ENCODE peak calls at places on chromosomes 13 and 19, in six cellular contexts. X is IMR-90, W is dorsolateral prefrontal cortex, M is mucosa of descending colon, L is astrocyte of the spinal cord, E is heart left ventricle. A is an unnamed sample.

GRCh38 chr13:99256283-99256682 is 1.9 kb downstream of the GPR18 start:
- DNase-seq in L (no peak), W (no peak), M (no peak), E (no peak), X (no peak), A (no peak)

GRCh38 chr13:54658771-54659170 is 1630.2 kb downstream of the OLFM4 start:
- DNase-seq in W (no peak), M (no peak), L (no peak), X (no peak), E (no peak), A (no peak)

GRCh38 chr13:76709851-76710250 is 176.4 kb downstream of the KCTD12 start:
- DNase-seq in X (peak), E (no peak), W (no peak), L (no peak), M (no peak), A (no peak)

GRCh38 chr19:30566681-30567420 is 194.7 kb downstream of the ZNF536 start:
- DNase-seq in X (no peak), E (no peak), M (no peak), L (no peak), W (no peak), A (no peak)

GRCh38 chr13:87128006-87128405 is 543.2 kb upstream of the SLITRK5 start:
- DNase-seq in M (no peak), W (no peak), X (peak), L (no peak), E (no peak), A (peak)

GRCh38 chr19:10533656-10534386 is 9.9 kb upstream of the ATG4D start:
- DNase-seq in L (peak), W (no peak), E (no peak), X (peak), M (no peak), A (peak)

GRCh38 chr13:94192576-94192975 is 286.9 kb downstream of the DCT start:
- DNase-seq in X (peak), W (no peak), E (no peak), M (peak), L (peak), A (peak)

GRCh38 chr19:17031741-17032140 is 5.1 kb upstream of the CPAMD8 start:
- DNase-seq in X (no peak), E (no peak), L (no peak), M (no peak), W (no peak), A (no peak)

GRCh38 chr19:3683405-3683865 is 16.8 kb downstream of the PIP5K1C start:
- DNase-seq in W (no peak), E (peak), M (no peak), L (peak), X (no peak), A (peak)

GRCh38 chr19:6491802-6492592 is 10.1 kb downstream of the TUBB4A start:
- DNase-seq in W (peak), L (no peak), E (no peak), X (no peak), M (no peak), A (no peak)

GRCh38 chr19:33638167-33639033 is 16.6 kb downstream of the CHST8 start:
- DNase-seq in M (no peak), E (no peak), X (no peak), L (no peak), W (no peak), A (no peak)

GRCh38 chr13:71028884-71029283 is 838.1 kb downstream of the DACH1 start:
- DNase-seq in M (no peak), X (no peak), W (no peak), E (no peak), L (no peak), A (no peak)

GRCh38 chr13:113775451-113776145 is 16.6 kb downstream of the TMEM255B start:
- DNase-seq in M (no peak), E (peak), W (no peak), L (no peak), X (no peak), A (no peak)

GRCh38 chr13:81017525-81018152 is 676.7 kb upstream of the SPRY2 start:
- DNase-seq in X (peak), L (peak), M (no peak), W (no peak), E (no peak), A (peak)

GRCh38 chr13:80338781-80339577 is 1.9 kb downstream of the SPRY2 start:
- DNase-seq in M (peak), E (peak), W (peak), L (peak), X (peak), A (peak)

GRCh38 chr19:1756705-1757445 is 3.6 kb downstream of the ONECUT3 start:
- DNase-seq in W (no peak), L (no peak), M (no peak), X (no peak), E (no peak), A (no peak)

GRCh38 chr19:55632463-55632834 is 8.1 kb upstream of the ZNF784 start:
- DNase-seq in X (peak), M (peak), E (peak), L (peak), W (peak), A (peak)

GRCh38 chr13:100495455-100495854 is 93.1 kb downstream of the GGACT start:
- DNase-seq in L (no peak), W (no peak), E (no peak), M (no peak), X (no peak), A (no peak)

GRCh38 chr13:108679989-108680388 is 50.6 kb downstream of the MYO16 start:
- DNase-seq in M (no peak), E (no peak), X (no peak), W (no peak), L (no peak), A (no peak)

GRCh38 chr13:95924389-95924994 is 128.7 kb downstream of the UGGT2 start:
- DNase-seq in E (no peak), M (no peak), L (peak), X (peak), W (no peak), A (peak)

GRCh38 chr13:67935655-67936054 is 705.5 kb upstream of the PCDH9 start:
- DNase-seq in W (no peak), M (no peak), X (no peak), L (no peak), E (no peak), A (no peak)

GRCh38 chr19:7795555-7796161 is 32.6 kb downstream of the CLEC4M start:
- DNase-seq in W (no peak), X (peak), E (no peak), L (no peak), M (no peak), A (no peak)

GRCh38 chr19:23365222-23365621 is 30.0 kb downstream of the ZNF91 start:
- DNase-seq in W (no peak), L (no peak), E (no peak), X (no peak), M (no peak), A (no peak)

GRCh38 chr19:9885077-9885552 is 50.0 kb downstream of the PIN1 start:
- DNase-seq in X (peak), M (no peak), L (no peak), W (peak), E (peak), A (peak)

GRCh38 chr13:34246511-34246910 is 428.6 kb downstream of the RFC3 start:
- DNase-seq in X (no peak), L (no peak), E (no peak), W (no peak), M (no peak), A (peak)

GRCh38 chr19:36916991-36917390 is 859 bp downstream of the ZNF568 start:
- DNase-seq in E (no peak), W (peak), X (peak), M (no peak), L (peak), A (peak)

GRCh38 chr13:30957258-30957943 is 24.9 kb downstream of the TEX26 start:
- DNase-seq in X (no peak), E (no peak), W (no peak), L (no peak), M (no peak), A (no peak)

GRCh38 chr13:114266241-114266640 is 15.2 kb upstream of the UPF3A start:
- DNase-seq in X (no peak), M (no peak), W (no peak), E (no peak), L (no peak), A (no peak)

GRCh38 chr13:91659583-91660415 is 261.4 kb downstream of the GPC5 start:
- DNase-seq in E (no peak), W (peak), M (no peak), X (no peak), L (no peak), A (no peak)

GRCh38 chr13:84315527-84315926 is 433.3 kb upstream of the SLITRK1 start:
- DNase-seq in E (no peak), M (no peak), W (no peak), L (no peak), X (no peak), A (no peak)

GRCh38 chr13:32142956-32143375 is 111.4 kb downstream of the FRY start:
- DNase-seq in M (no peak), W (no peak), X (peak), E (no peak), L (peak), A (peak)

GRCh38 chr13:70203661-70204229 is 95.5 kb upstream of the KLHL1 start:
- DNase-seq in E (no peak), W (no peak), X (no peak), L (peak), M (no peak), A (no peak)

GRCh38 chr19:3184847-3185481 is 766 bp upstream of the NCLN start:
- DNase-seq in W (peak), X (no peak), M (no peak), L (no peak), E (peak), A (peak)

GRCh38 chr13:62387642-62388041 is 972.0 kb upstream of the PCDH20 start:
- DNase-seq in W (no peak), E (no peak), L (peak), M (no peak), X (peak), A (peak)

GRCh38 chr13:38821753-38822551 is 135.1 kb downstream of the FREM2 start:
- DNase-seq in X (no peak), E (no peak), M (no peak), W (peak), L (no peak), A (no peak)

GRCh38 chr13:43132228-43132627 is 108.8 kb downstream of the DNAJC15 start:
- DNase-seq in W (no peak), X (peak), L (peak), E (peak), M (no peak), A (peak)

GRCh38 chr19:40278361-40279045 is 6.6 kb downstream of the AKT2 start:
- DNase-seq in X (no peak), L (no peak), M (no peak), W (no peak), E (no peak), A (no peak)

GRCh38 chr19:35260694-35261304 is 8.0 kb upstream of the USF2 start:
- DNase-seq in L (no peak), X (no peak), E (no peak), W (no peak), M (peak), A (no peak)

GRCh38 chr19:50835103-50835784 is 1.9 kb upstream of the KLK15 start:
- DNase-seq in W (no peak), M (peak), L (no peak), X (no peak), E (no peak), A (peak)

GRCh38 chr19:57803265-57803593 is 11.5 kb downstream of the ZNF552 start:
- DNase-seq in M (no peak), E (no peak), L (no peak), X (no peak), W (no peak), A (no peak)
- H3K4me3 ChIP-seq in M (no peak), E (peak), L (peak), X (peak), W (peak), A (peak)

GRCh38 chr19:19320362-19321142 is at the start of the genes MAU2 and SUGP1:
- DNase-seq in L (peak), W (peak), E (peak), X (peak), M (peak), A (peak)
- TF ChIP-seq CTCF in L (no peak), W (peak), E (peak), X (peak), M (no peak), A (peak)

GRCh38 chr19:45865269-45865948 is 1.3 kb downstream of the FOXA3 start:
- DNase-seq in X (no peak), E (no peak), W (no peak), M (peak), L (no peak), A (no peak)
- H3K4me3 ChIP-seq in X (no peak), E (no peak), W (no peak), M (peak), L (no peak), A (no peak)

DNA sequence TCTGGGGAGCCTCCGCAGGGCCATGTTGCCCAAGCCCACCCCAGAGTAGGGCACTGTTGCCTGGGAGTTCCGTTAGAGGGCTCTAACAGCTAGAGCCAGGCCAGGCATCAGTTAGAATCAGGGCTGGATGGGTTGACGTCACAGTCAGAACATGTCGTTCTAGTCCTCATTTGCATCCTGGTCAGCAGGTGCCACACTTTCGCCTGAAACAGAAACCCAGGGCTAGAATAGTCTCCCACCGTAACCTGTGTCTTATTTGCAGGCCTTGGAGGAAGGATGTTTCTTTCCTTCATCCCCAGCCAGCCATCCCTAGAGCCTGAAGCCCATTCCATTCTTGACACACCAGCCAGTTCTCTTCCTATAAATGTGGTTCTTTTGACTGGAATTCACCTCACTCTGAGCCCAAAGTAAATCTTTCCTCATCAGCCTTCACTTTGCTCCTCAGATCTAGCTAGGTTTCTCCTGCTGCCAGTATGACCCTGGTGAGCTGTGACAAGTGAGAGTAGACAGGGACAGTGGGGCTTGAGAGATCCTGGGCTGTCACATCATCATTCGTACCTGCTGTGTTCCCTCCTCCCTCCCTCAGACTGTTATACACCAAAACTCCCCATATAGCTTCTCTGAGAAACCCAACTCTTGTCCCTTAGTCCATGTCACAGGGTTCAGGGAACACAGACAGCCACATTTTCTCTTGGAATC is 12.2 kb upstream of the CCDC97 start:
- DNase-seq in W (no peak), E (no peak), L (no peak), X (no peak), M (no peak), A (no peak)
- TF ChIP-seq CTCF in W (no peak), E (no peak), L (no peak), X (no peak), M (no peak), A (no peak)

GRCh38 chr19:18943465-18943864 is 2.4 kb upstream of the HOMER3 start:
- DNase-seq in L (no peak), W (no peak), X (no peak), E (no peak), M (no peak), A (no peak)

GRCh38 chr19:18940791-18941627 is at the start of gene HOMER3:
- DNase-seq in W (peak), X (peak), E (peak), L (peak), M (peak), A (peak)

GRCh38 chr19:18939922-18940775 is 868 bp downstream of the HOMER3 start:
- DNase-seq in L (peak), X (peak), M (peak), W (no peak), E (peak), A (peak)

GRCh38 chr19:18942692-18943091 is 1.7 kb upstream of the HOMER3 start:
- DNase-seq in E (no peak), W (no peak), X (no peak), M (no peak), L (no peak), A (no peak)

DNA sequence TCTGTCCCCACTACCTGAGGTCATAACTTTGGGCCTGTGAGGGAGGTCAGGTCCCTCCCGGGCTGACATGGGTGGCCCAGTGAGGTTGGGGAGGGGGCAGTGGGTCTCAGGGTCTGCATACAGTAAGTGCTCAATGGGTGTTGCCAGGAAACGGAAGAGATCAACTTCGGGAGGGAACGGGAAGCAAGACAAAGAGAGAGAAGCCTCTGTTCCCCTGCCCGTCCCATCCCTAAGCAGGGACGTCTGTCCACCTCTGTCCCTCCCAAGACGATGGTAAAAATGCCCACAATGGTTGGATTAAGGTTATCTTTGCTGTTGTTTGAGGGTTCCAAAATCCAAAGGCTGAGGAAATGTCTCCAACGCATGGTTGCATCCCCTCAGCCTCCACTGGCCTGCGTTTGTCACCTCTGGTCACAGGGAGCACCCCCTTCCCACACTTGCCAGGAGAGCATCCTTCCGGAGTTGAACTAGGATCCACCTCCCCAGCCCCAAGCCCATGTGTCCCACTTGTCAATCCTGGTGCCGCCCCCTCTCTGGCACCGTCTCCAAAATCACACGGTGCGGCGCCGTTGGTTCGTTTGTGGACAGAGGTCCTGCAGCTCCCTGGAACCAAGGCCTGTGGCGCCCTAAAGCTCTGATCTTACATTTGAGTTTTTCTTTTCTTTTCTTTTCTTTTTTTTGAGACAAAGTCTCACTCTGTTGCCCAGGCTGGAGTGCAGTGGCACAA is 774 bp upstream of the HOMER3 start:
- DNase-seq in E (no peak), L (no peak), W (no peak), X (no peak), M (no peak), A (no peak)
- H3K4me3 ChIP-seq in E (no peak), L (peak), W (peak), X (peak), M (no peak), A (peak)